ENCODE peak calls at places on chromosomes 13 and 19, in four cellular contexts. K, E, Z and O are unnamed samples.

GRCh38 chr13:41268764-41269163 is 5.4 kb upstream of the MTRF1 start:
- DNase-seq in K (no peak), E (no peak), Z (no peak), O (peak)

GRCh38 chr13:74662895-74663294 is 528.7 kb upstream of the KLF12 start:
- DNase-seq in K (no peak), E (peak), Z (no peak), O (no peak)

GRCh38 chr19:33868821-33869412 is 72.2 kb downstream of the KCTD15 start:
- DNase-seq in K (peak), E (peak), Z (no peak), O (peak)

GRCh38 chr19:8377598-8377997 is 12.6 kb upstream of the RAB11B start:
- DNase-seq in K (no peak), E (no peak), Z (no peak), O (no peak)

GRCh38 chr19:19774354-19775033 is 41.6 kb upstream of the ZNF14 start:
- DNase-seq in K (no peak), E (no peak), Z (no peak), O (no peak)

GRCh38 chr19:32219881-32220552 is 125.4 kb upstream of the ZNF507 start:
- DNase-seq in K (no peak), E (no peak), Z (no peak), O (no peak)

GRCh38 chr13:96958286-96958891 is 35.9 kb downstream of the OXGR1 start:
- DNase-seq in K (no peak), E (no peak), Z (peak), O (peak)

GRCh38 chr13:94706101-94706853 is 6.1 kb downstream of the SOX21 start:
- DNase-seq in K (no peak), E (no peak), Z (no peak), O (no peak)

GRCh38 chr19:13974073-13974472 is 21.8 kb downstream of the DCAF15 start:
- DNase-seq in K (no peak), E (no peak), Z (no peak), O (no peak)

GRCh38 chr13:30802953-30803478 is 67.7 kb downstream of the ALOX5AP start:
- DNase-seq in K (peak), E (peak), Z (peak), O (peak)

GRCh38 chr13:111531505-111531904 is 211.1 kb downstream of the TEX29 start:
- DNase-seq in K (no peak), E (no peak), Z (peak), O (peak)